ENCODE peak calls at places on chromosomes 12 and 14, in ten cellular contexts. One of them, this sample, is unnamed.

GRCh38 chr12:122356192-122356635 is 66.3 kb downstream of the CLIP1 start:
- DNase-seq in T-helper 1 cell: peak
- DNase-seq in non-pigmented ciliary epithelial cell: no peak
- DNase-seq in astrocyte: peak
- DNase-seq in T-helper 17 cell: no peak
- DNase-seq in HTR-8/SVneo: peak
- DNase-seq in neural progenitor cell: peak
- DNase-seq in iPS-NIHi11: peak
- DNase-seq in coronary artery: no peak
- DNase-seq in right cardiac atrium: no peak
- DNase-seq in this sample: no peak

GRCh38 chr14:56160058-56160457 is 41.8 kb downstream of the PELI2 start:
- DNase-seq in T-helper 1 cell: no peak
- DNase-seq in non-pigmented ciliary epithelial cell: no peak
- DNase-seq in astrocyte: no peak
- DNase-seq in T-helper 17 cell: no peak
- DNase-seq in HTR-8/SVneo: no peak
- DNase-seq in neural progenitor cell: no peak
- DNase-seq in iPS-NIHi11: no peak
- DNase-seq in coronary artery: no peak
- DNase-seq in right cardiac atrium: no peak
- DNase-seq in this sample: no peak

GRCh38 chr12:57842342-57843294 is 3.9 kb downstream of the CTDSP2 start:
- DNase-seq in T-helper 1 cell: no peak
- DNase-seq in non-pigmented ciliary epithelial cell: no peak
- DNase-seq in astrocyte: no peak
- DNase-seq in T-helper 17 cell: no peak
- DNase-seq in HTR-8/SVneo: no peak
- DNase-seq in neural progenitor cell: peak
- DNase-seq in iPS-NIHi11: no peak
- DNase-seq in coronary artery: no peak
- DNase-seq in right cardiac atrium: no peak
- DNase-seq in this sample: no peak

GRCh38 chr14:22850944-22851790 is 14.8 kb downstream of the MMP14 start:
- DNase-seq in T-helper 1 cell: no peak
- DNase-seq in non-pigmented ciliary epithelial cell: peak
- DNase-seq in astrocyte: peak
- DNase-seq in T-helper 17 cell: no peak
- DNase-seq in HTR-8/SVneo: no peak
- DNase-seq in neural progenitor cell: no peak
- DNase-seq in iPS-NIHi11: no peak
- DNase-seq in coronary artery: peak
- DNase-seq in right cardiac atrium: peak
- DNase-seq in this sample: no peak

GRCh38 chr14:73426877-73427276 is 31.5 kb downstream of the NUMB start:
- DNase-seq in T-helper 1 cell: no peak
- DNase-seq in non-pigmented ciliary epithelial cell: peak
- DNase-seq in astrocyte: peak
- DNase-seq in T-helper 17 cell: no peak
- DNase-seq in HTR-8/SVneo: no peak
- DNase-seq in neural progenitor cell: no peak
- DNase-seq in iPS-NIHi11: no peak
- DNase-seq in coronary artery: no peak
- DNase-seq in right cardiac atrium: no peak
- DNase-seq in this sample: no peak

GRCh38 chr14:81516941-81517797 is 16.5 kb downstream of the SEL1L start:
- DNase-seq in T-helper 1 cell: no peak
- DNase-seq in non-pigmented ciliary epithelial cell: peak
- DNase-seq in astrocyte: peak
- DNase-seq in T-helper 17 cell: no peak
- DNase-seq in HTR-8/SVneo: no peak
- DNase-seq in neural progenitor cell: peak
- DNase-seq in iPS-NIHi11: peak
- DNase-seq in coronary artery: no peak
- DNase-seq in right cardiac atrium: no peak
- DNase-seq in this sample: no peak

GRCh38 chr12:65368071-65368470 is 89.6 kb downstream of the MSRB3 start:
- DNase-seq in T-helper 1 cell: no peak
- DNase-seq in non-pigmented ciliary epithelial cell: no peak
- DNase-seq in astrocyte: peak
- DNase-seq in T-helper 17 cell: no peak
- DNase-seq in HTR-8/SVneo: no peak
- DNase-seq in neural progenitor cell: peak
- DNase-seq in iPS-NIHi11: no peak
- DNase-seq in coronary artery: no peak
- DNase-seq in right cardiac atrium: no peak
- DNase-seq in this sample: no peak

GRCh38 chr12:130097342-130097741 is 64.9 kb upstream of the FZD10 start:
- DNase-seq in T-helper 1 cell: no peak
- DNase-seq in non-pigmented ciliary epithelial cell: no peak
- DNase-seq in astrocyte: no peak
- DNase-seq in T-helper 17 cell: no peak
- DNase-seq in HTR-8/SVneo: no peak
- DNase-seq in neural progenitor cell: no peak
- DNase-seq in iPS-NIHi11: no peak
- DNase-seq in coronary artery: no peak
- DNase-seq in right cardiac atrium: no peak
- DNase-seq in this sample: no peak

GRCh38 chr12:42921741-42922511 is 332.4 kb upstream of the PRICKLE1 start:
- DNase-seq in T-helper 1 cell: no peak
- DNase-seq in non-pigmented ciliary epithelial cell: peak
- DNase-seq in astrocyte: peak
- DNase-seq in T-helper 17 cell: no peak
- DNase-seq in HTR-8/SVneo: no peak
- DNase-seq in neural progenitor cell: no peak
- DNase-seq in iPS-NIHi11: no peak
- DNase-seq in coronary artery: no peak
- DNase-seq in right cardiac atrium: no peak
- DNase-seq in this sample: no peak

GRCh38 chr14:73771848-73772705 is 57.9 kb upstream of the PNMA1 start:
- DNase-seq in T-helper 1 cell: peak
- DNase-seq in non-pigmented ciliary epithelial cell: no peak
- DNase-seq in astrocyte: peak
- DNase-seq in T-helper 17 cell: no peak
- DNase-seq in HTR-8/SVneo: no peak
- DNase-seq in neural progenitor cell: peak
- DNase-seq in iPS-NIHi11: peak
- DNase-seq in coronary artery: no peak
- DNase-seq in right cardiac atrium: peak
- DNase-seq in this sample: no peak

GRCh38 chr12:3295648-3296408 is 195.2 kb upstream of the PRMT8 start:
- DNase-seq in T-helper 1 cell: no peak
- DNase-seq in non-pigmented ciliary epithelial cell: no peak
- DNase-seq in astrocyte: peak
- DNase-seq in T-helper 17 cell: no peak
- DNase-seq in HTR-8/SVneo: no peak
- DNase-seq in neural progenitor cell: no peak
- DNase-seq in iPS-NIHi11: no peak
- DNase-seq in coronary artery: no peak
- DNase-seq in right cardiac atrium: peak
- DNase-seq in this sample: no peak

GRCh38 chr12:101608301-101609133 is 13.7 kb downstream of the MYBPC1 start:
- DNase-seq in T-helper 1 cell: no peak
- DNase-seq in non-pigmented ciliary epithelial cell: no peak
- DNase-seq in astrocyte: no peak
- DNase-seq in T-helper 17 cell: no peak
- DNase-seq in HTR-8/SVneo: no peak
- DNase-seq in neural progenitor cell: no peak
- DNase-seq in iPS-NIHi11: no peak
- DNase-seq in coronary artery: no peak
- DNase-seq in right cardiac atrium: no peak
- DNase-seq in this sample: no peak

GRCh38 chr12:63083046-63083445 is 68.0 kb downstream of the AVPR1A start:
- DNase-seq in T-helper 1 cell: no peak
- DNase-seq in non-pigmented ciliary epithelial cell: no peak
- DNase-seq in astrocyte: no peak
- DNase-seq in T-helper 17 cell: no peak
- DNase-seq in HTR-8/SVneo: no peak
- DNase-seq in neural progenitor cell: no peak
- DNase-seq in iPS-NIHi11: no peak
- DNase-seq in coronary artery: no peak
- DNase-seq in right cardiac atrium: no peak
- DNase-seq in this sample: no peak

GRCh38 chr14:73153272-73153671 is 17.0 kb downstream of the PSEN1 start:
- DNase-seq in T-helper 1 cell: no peak
- DNase-seq in non-pigmented ciliary epithelial cell: peak
- DNase-seq in astrocyte: peak
- DNase-seq in T-helper 17 cell: no peak
- DNase-seq in HTR-8/SVneo: no peak
- DNase-seq in neural progenitor cell: no peak
- DNase-seq in iPS-NIHi11: no peak
- DNase-seq in coronary artery: no peak
- DNase-seq in right cardiac atrium: no peak
- DNase-seq in this sample: no peak

GRCh38 chr14:99707420-99707819 is 23.3 kb downstream of the CYP46A1 start:
- DNase-seq in T-helper 1 cell: no peak
- DNase-seq in non-pigmented ciliary epithelial cell: no peak
- DNase-seq in astrocyte: no peak
- DNase-seq in T-helper 17 cell: no peak
- DNase-seq in HTR-8/SVneo: no peak
- DNase-seq in neural progenitor cell: no peak
- DNase-seq in iPS-NIHi11: no peak
- DNase-seq in coronary artery: no peak
- DNase-seq in right cardiac atrium: no peak
- DNase-seq in this sample: no peak